ENCODE peak calls at places on chromosome 13, in eight cellular contexts. X, K, Z, H, U, T, G and A are unnamed samples.

GRCh38 chr13:93146584-93147292 is 79.9 kb upstream of the GPC6 start:
- DNase-seq in X (peak; percentile 90), K (no peak), Z (no peak), H (no peak), U (peak; percentile 47), T (peak; percentile 74), G (no peak), A (no peak)

GRCh38 chr13:40190656-40191100 is 475.8 kb downstream of the FOXO1 start:
- DNase-seq in X (peak; percentile 12), K (no peak), Z (no peak), H (peak; percentile 66), U (peak; percentile 87), T (peak; percentile 93), G (peak; percentile 6), A (no peak)

GRCh38 chr13:55569082-55569481 is 1571.6 kb upstream of the PRR20A start:
- DNase-seq in X (no peak), K (no peak), Z (no peak), H (no peak), U (no peak), T (no peak), G (no peak), A (no peak)

GRCh38 chr13:113937497-113938140 is 36.3 kb downstream of the C13orf46 start:
- DNase-seq in X (no peak), K (no peak), Z (no peak), H (no peak), U (no peak), T (no peak), G (no peak), A (no peak)

GRCh38 chr13:75968103-75968838 is 332.1 kb downstream of the LMO7 start:
- DNase-seq in X (peak; percentile 26), K (no peak), Z (no peak), H (no peak), U (peak; percentile 55), T (peak; percentile 46), G (no peak), A (no peak)

GRCh38 chr13:91141619-91142061 is 205.8 kb upstream of the MIR17HG start:
- DNase-seq in X (no peak), K (no peak), Z (no peak), H (no peak), U (no peak), T (no peak), G (no peak), A (no peak)

GRCh38 chr13:114130131-114130707 is 2.2 kb downstream of the RASA3 start:
- DNase-seq in X (no peak), K (no peak), Z (no peak), H (no peak), U (peak; percentile 37), T (no peak), G (no peak), A (peak; percentile 51)

GRCh38 chr13:49400755-49401659 is 42.9 kb downstream of the CAB39L start:
- DNase-seq in X (peak; percentile 87), K (no peak), Z (peak; percentile 44), H (peak; percentile 59), U (peak; percentile 40), T (peak; percentile 2), G (no peak), A (no peak)

GRCh38 chr13:26262156-26262555 is 8.2 kb downstream of the CDK8 start:
- DNase-seq in X (no peak), K (no peak), Z (no peak), H (no peak), U (no peak), T (no peak), G (no peak), A (no peak)

GRCh38 chr13:112341446-112341845 is 34.7 kb upstream of the SPACA7 start:
- DNase-seq in X (no peak), K (no peak), Z (no peak), H (no peak), U (no peak), T (no peak), G (no peak), A (peak; percentile 0)

GRCh38 chr13:79457948-79458347 is 23.0 kb upstream of the NDFIP2 start:
- DNase-seq in X (peak; percentile 91), K (no peak), Z (no peak), H (peak; percentile 82), U (peak; percentile 93), T (peak; percentile 65), G (no peak), A (no peak)

GRCh38 chr13:30998548-30999140 is 66.2 kb downstream of the TEX26 start:
- DNase-seq in X (peak; percentile 73), K (no peak), Z (no peak), H (no peak), U (peak; percentile 55), T (peak; percentile 21), G (no peak), A (peak; percentile 19)

GRCh38 chr13:80168089-80168850 is 172.7 kb downstream of the SPRY2 start:
- DNase-seq in X (peak; percentile 71), K (no peak), Z (no peak), H (no peak), U (peak; percentile 64), T (peak; percentile 14), G (no peak), A (no peak)

GRCh38 chr13:101384929-101385328 is 31.4 kb downstream of the NALCN start:
- DNase-seq in X (no peak), K (no peak), Z (no peak), H (no peak), U (no peak), T (no peak), G (no peak), A (no peak)

GRCh38 chr13:112244495-112245177 is 131.5 kb upstream of the SPACA7 start:
- DNase-seq in X (no peak), K (no peak), Z (peak; percentile 6), H (no peak), U (no peak), T (no peak), G (no peak), A (peak; percentile 27)

GRCh38 chr13:32035701-32036100 is 4.1 kb downstream of the FRY start:
- DNase-seq in X (no peak), K (no peak), Z (no peak), H (no peak), U (no peak), T (no peak), G (no peak), A (no peak)

GRCh38 chr13:32036131-32036695 is 4.6 kb downstream of the FRY start:
- DNase-seq in X (no peak), K (no peak), Z (peak; percentile 39), H (no peak), U (no peak), T (no peak), G (no peak), A (no peak)

GRCh38 chr13:32038353-32038752 is 6.8 kb downstream of the FRY start:
- DNase-seq in X (no peak), K (no peak), Z (no peak), H (no peak), U (no peak), T (no peak), G (no peak), A (no peak)

GRCh38 chr13:32037471-32037870 is 5.9 kb downstream of the FRY start:
- DNase-seq in X (no peak), K (no peak), Z (no peak), H (no peak), U (no peak), T (no peak), G (no peak), A (no peak)

GRCh38 chr13:32036762-32037161 is 5.2 kb downstream of the FRY start:
- DNase-seq in X (no peak), K (no peak), Z (peak; percentile 40), H (no peak), U (no peak), T (no peak), G (no peak), A (no peak)
- H3K9ac ChIP-seq in X (no peak overlapping the region), K (no peak overlapping the region), Z (no peak overlapping the region), H (no peak overlapping the region), U (no peak overlapping the region), T (no peak overlapping the region), G (peak overlapping the region; percentile 11), A (no peak overlapping the region)

DNA sequence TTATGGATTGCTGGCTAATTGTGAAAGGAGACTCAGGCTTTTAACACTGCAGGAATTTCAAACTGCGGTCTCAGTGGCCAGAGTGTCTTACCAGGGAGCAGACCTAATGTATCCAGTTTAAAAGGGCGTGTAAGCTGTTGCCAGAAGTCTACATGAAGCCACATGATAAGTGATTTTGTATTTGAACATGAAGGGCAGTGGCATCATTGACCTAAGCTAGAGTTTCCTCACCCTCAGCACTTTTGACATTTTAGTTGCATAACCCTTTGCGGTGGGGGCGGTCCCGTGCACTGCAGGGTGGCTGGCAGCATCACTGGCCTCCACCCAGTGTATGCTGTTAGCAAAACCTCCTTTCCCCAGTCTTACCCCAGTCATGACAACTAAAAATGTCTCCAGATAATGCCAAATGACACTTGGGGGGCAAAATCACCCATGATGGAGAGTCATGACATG is 23.7 kb upstream of the GPR18 start:
- DNase-seq in X (no peak), K (no peak), Z (peak; percentile 50), H (no peak), U (peak; percentile 71), T (no peak), G (no peak), A (no peak)
- H3K4me1 ChIP-seq in X (peaks cover 6% of the 10 kb centered on the region), K (peaks cover 6% of the 10 kb centered on the region), Z (peaks cover 8% of the 10 kb centered on the region), H (no peaks in the 10 kb centered on the region), U (peaks cover 48% of the 10 kb centered on the region), T (peaks cover 5% of the 10 kb centered on the region), G (peaks cover 17% of the 10 kb centered on the region), A (no peaks in the 10 kb centered on the region)

GRCh38 chr13:86585826-86586225 is 786.6 kb upstream of the SLITRK6 start:
- DNase-seq in X (peak; percentile 93), K (no peak), Z (peak; percentile 36), H (no peak), U (peak; percentile 80), T (no peak), G (no peak), A (no peak)
- H3K9ac ChIP-seq in X (no peak overlapping the region), K (no peak overlapping the region), Z (no peak overlapping the region), H (no peak overlapping the region), U (no peak overlapping the region), T (no peak overlapping the region), G (no peak overlapping the region), A (no peak overlapping the region)

DNA sequence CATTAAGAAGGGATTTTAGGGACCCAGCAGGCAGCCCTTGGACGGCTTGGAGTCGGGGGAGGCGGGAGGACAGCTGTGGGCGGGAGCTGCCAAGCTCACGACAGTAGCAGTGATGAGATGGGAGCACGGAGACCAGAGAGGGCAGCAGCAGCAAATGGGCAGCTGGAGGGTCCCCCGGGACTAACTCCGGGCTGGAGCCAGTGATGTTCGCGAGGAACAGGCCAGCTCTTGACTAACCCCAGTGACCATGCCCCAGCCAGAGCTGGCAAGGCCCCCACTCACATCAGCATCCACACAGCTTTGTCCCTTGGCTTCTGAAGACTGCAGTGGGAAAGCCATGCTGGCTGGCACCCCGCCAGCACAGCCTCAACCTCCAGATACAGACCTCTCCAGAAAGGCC is 81.9 kb downstream of the RAB20 start:
- DNase-seq in X (no peak), K (no peak), Z (no peak), H (no peak), U (no peak), T (no peak), G (no peak), A (no peak)
- H3K4me1 ChIP-seq in X (no peaks in the 10 kb centered on the region), K (no peaks in the 10 kb centered on the region), Z (no peaks in the 10 kb centered on the region), H (peaks cover 3% of the 10 kb centered on the region), U (no peaks in the 10 kb centered on the region), T (peaks cover 5% of the 10 kb centered on the region), G (peaks cover 27% of the 10 kb centered on the region), A (no peaks in the 10 kb centered on the region)

GRCh38 chr13:29441301-29441700 is 154.2 kb downstream of the SLC7A1 start:
- DNase-seq in X (no peak), K (no peak), Z (no peak), H (no peak), U (no peak), T (no peak), G (no peak), A (no peak)
- H3K9ac ChIP-seq in X (no peak overlapping the region), K (no peak overlapping the region), Z (no peak overlapping the region), H (no peak overlapping the region), U (no peak overlapping the region), T (no peak overlapping the region), G (no peak overlapping the region), A (no peak overlapping the region)